ENCODE peak calls at places on chromosomes 11 and 22, in six cellular contexts. H is tibial nerve; Z is T-cell; D is left ventricle myocardium inferior; S is lower lobe of right lung; G is stimulated activated CD4-positive, alpha-beta T cell treated with anti-CD3 and anti-CD28 coated beads, Interleukin-1b, Interleukin-23, amount 100 ng/mL, for 1 hour. N is an unnamed sample.

GRCh38 chr22:47628477-47629272 is 866.2 kb downstream of the TBC1D22A start:
- DNase-seq in Z (no peak), D (no peak), S (no peak), H (no peak), G (no peak), N (no peak)

GRCh38 chr11:35980646-35981402 is 37.0 kb downstream of the LDLRAD3 start:
- DNase-seq in S (no peak), D (no peak), G (no peak), Z (no peak), H (no peak), N (no peak)

GRCh38 chr22:42720263-42721044 is at the start of gene A4GALT:
- DNase-seq in Z (no peak), S (no peak), D (peak; percentile 52), G (no peak), H (no peak), N (no peak)

GRCh38 chr11:45145421-45146071 is 893 bp upstream of the PRDM11 start:
- DNase-seq in D (peak; percentile 44), H (no peak), Z (no peak), G (no peak), S (no peak), N (peak; percentile 26)

GRCh38 chr11:27388869-27389268 is 25.9 kb upstream of the CCDC34 start:
- DNase-seq in H (no peak), G (no peak), D (no peak), S (no peak), Z (no peak), N (no peak)

GRCh38 chr22:35587447-35587870 is 29.7 kb downstream of the MB start:
- DNase-seq in S (peak; percentile 80), Z (no peak), H (no peak), G (no peak), D (peak; percentile 91), N (no peak)

GRCh38 chr11:70448983-70449567 is 50.7 kb downstream of the CTTN start:
- DNase-seq in G (no peak), Z (no peak), S (no peak), H (no peak), D (no peak), N (no peak)

GRCh38 chr11:126501641-126502040 is 146.2 kb downstream of the ST3GAL4 start:
- DNase-seq in G (no peak), S (no peak), Z (no peak), D (no peak), H (no peak), N (no peak)

GRCh38 chr22:41526802-41527799 is 17.2 kb downstream of the POLR3H start:
- DNase-seq in H (no peak), S (peak; percentile 67), Z (peak; percentile 77), D (peak; percentile 50), G (peak; percentile 61), N (no peak)

GRCh38 chr22:45600791-45601730 is 70.6 kb upstream of the ATXN10 start:
- DNase-seq in H (no peak), D (no peak), S (peak; percentile 24), G (no peak), Z (no peak), N (no peak)

GRCh38 chr22:49203863-49204598 is 623.6 kb downstream of the BRD1 start:
- DNase-seq in S (no peak), H (no peak), Z (no peak), D (no peak), G (no peak), N (no peak)

GRCh38 chr11:102577182-102577581 is 46.6 kb upstream of the MMP7 start:
- DNase-seq in H (no peak), Z (no peak), D (no peak), G (no peak), S (no peak), N (no peak)

GRCh38 chr11:27058456-27058855 is 17.8 kb downstream of the BBOX1 start:
- DNase-seq in Z (no peak), S (no peak), H (no peak), D (no peak), G (no peak), N (no peak)

GRCh38 chr22:24583972-24584790 is 8.7 kb downstream of the LRRC75B start:
- DNase-seq in G (no peak), Z (no peak), D (no peak), H (no peak), S (no peak), N (no peak)

GRCh38 chr11:68461284-68461861 is 821 bp downstream of the PPP6R3 start:
- DNase-seq in H (no peak), G (no peak), D (no peak), S (no peak), Z (no peak), N (no peak)

GRCh38 chr11:77559686-77560425 is 29.9 kb upstream of the AQP11 start:
- DNase-seq in D (no peak), S (no peak), G (no peak), H (no peak), Z (no peak), N (no peak)

GRCh38 chr22:29073618-29074275 is 912 bp downstream of the KREMEN1 start:
- DNase-seq in D (peak; percentile 53), Z (no peak), H (no peak), G (no peak), S (peak; percentile 64), N (no peak)

GRCh38 chr11:61332266-61332822 is 561 bp downstream of the DDB1 start:
- DNase-seq in Z (no peak), S (no peak), H (no peak), G (no peak), D (no peak), N (no peak)

GRCh38 chr11:10807629-10808552 is 835 bp downstream of the EIF4G2 start:
- DNase-seq in Z (peak; percentile 30), G (peak; percentile 14), H (peak; percentile 39), D (peak; percentile 71), S (peak; percentile 79), N (no peak)

GRCh38 chr11:113110046-113110445 is 148.8 kb downstream of the NCAM1 start:
- DNase-seq in S (no peak), H (no peak), G (no peak), D (no peak), Z (no peak), N (no peak)

GRCh38 chr22:37146507-37147180 is 3.1 kb downstream of the IL2RB start:
- DNase-seq in D (no peak), S (no peak), H (no peak), G (no peak), Z (no peak), N (no peak)

GRCh38 chr22:50532353-50532700 is 2.5 kb upstream of the TYMP start:
- DNase-seq in Z (no peak), S (peak; percentile 74), G (no peak), H (no peak), D (no peak), N (no peak)

GRCh38 chr11:14789879-14790484 is 102.0 kb downstream of the CYP2R1 start:
- DNase-seq in D (no peak), H (no peak), Z (no peak), S (no peak), G (no peak), N (no peak)

GRCh38 chr11:110935018-110935640 is 222.9 kb upstream of the ARHGAP20 start:
- DNase-seq in D (no peak), H (no peak), S (no peak), Z (no peak), G (no peak), N (no peak)

GRCh38 chr11:118274184-118274583 is 10.1 kb upstream of the MPZL2 start:
- DNase-seq in D (no peak), S (no peak), G (no peak), Z (no peak), H (no peak), N (no peak)

GRCh38 chr22:28442264-28442950 is 237.2 kb downstream of the TTC28 start:
- DNase-seq in G (peak; percentile 40), D (peak; percentile 81), H (peak; percentile 49), Z (peak; percentile 56), S (peak; percentile 88), N (peak; percentile 17)

GRCh38 chr11:77019976-77020591 is 14.1 kb upstream of the B3GNT6 start:
- DNase-seq in S (no peak), Z (no peak), G (no peak), D (no peak), H (no peak), N (no peak)

GRCh38 chr22:32237021-32237420 is 18.1 kb downstream of the SLC5A4 start:
- DNase-seq in G (no peak), S (no peak), D (no peak), Z (no peak), H (no peak), N (peak; percentile 89)

GRCh38 chr11:117332843-117333242 is 5.2 kb downstream of the CEP164 start:
- DNase-seq in Z (no peak), G (no peak), H (no peak), S (no peak), D (no peak), N (no peak)

GRCh38 chr22:25060522-25061071 is 108.1 kb downstream of the KIAA1671 start:
- DNase-seq in D (no peak), H (no peak), Z (no peak), S (no peak), G (no peak), N (no peak)

GRCh38 chr11:36672815-36673450 is 74.9 kb upstream of the RAG2 start:
- DNase-seq in Z (no peak), D (no peak), G (no peak), H (no peak), S (no peak), N (no peak)

N was measured in NCI-H524 treated with DMSO at 0.1 percent for 48 hours.